ENCODE peak calls at places on chromosomes 7 and 10, in eight cellular contexts. M, Y, F, O, K, Z, P and G are unnamed samples.
A peak's percentile ranks its signal among the peaks of the same experiment; 100 is the strongest.

GRCh38 chr7:51034531-51035264 is 252.0 kb upstream of the GRB10 start:
- ATAC-seq in K (no peak), M (no peak), Y (no peak), O (no peak), P (peak; percentile 80), F (no peak), Z (no peak), G (no peak)

GRCh38 chr7:142571581-142571980 is 177.7 kb upstream of the PRSS1 start:
- ATAC-seq in P (no peak), Z (no peak), F (no peak), M (no peak), Y (no peak), O (no peak), K (no peak), G (no peak)

GRCh38 chr7:31663072-31663471 is 23.9 kb upstream of the PPP1R17 start:
- ATAC-seq in O (no peak), M (no peak), Y (no peak), P (no peak), K (no peak), Z (no peak), F (no peak), G (no peak)

GRCh38 chr10:77357185-77357584 is 280.4 kb downstream of the KCNMA1 start:
- ATAC-seq in F (no peak), Y (no peak), O (no peak), K (no peak), Z (peak; percentile 52), M (no peak), P (no peak), G (no peak)

GRCh38 chr7:91713669-91714068 is 166.8 kb downstream of the MTERF1 start:
- ATAC-seq in Z (no peak), P (peak; percentile 69), M (no peak), K (no peak), O (no peak), Y (no peak), F (no peak), G (no peak)

GRCh38 chr7:5620459-5620881 is 161.0 kb downstream of the RNF216 start:
- ATAC-seq in F (no peak), O (peak; percentile 10), K (peak; percentile 23), Y (no peak), M (no peak), P (no peak), Z (peak; percentile 24), G (peak; percentile 41)

GRCh38 chr7:150978136-150978789 is at the start of gene KCNH2:
- ATAC-seq in K (no peak), Y (peak; percentile 35), P (no peak), F (no peak), O (no peak), Z (no peak), M (no peak), G (no peak)

GRCh38 chr10:78944658-78945333 is 124.0 kb upstream of the ZMIZ1 start:
- ATAC-seq in K (no peak), Z (no peak), P (no peak), M (no peak), O (peak; percentile 75), Y (peak; percentile 81), F (no peak), G (peak; percentile 4)

GRCh38 chr7:99155207-99155606 is 11.3 kb upstream of the SMURF1 start:
- ATAC-seq in P (no peak), K (no peak), Z (no peak), F (no peak), M (no peak), O (no peak), Y (no peak), G (no peak)

GRCh38 chr10:119517235-119518141 is 25.0 kb downstream of the RGS10 start:
- ATAC-seq in F (peak; percentile 70), Z (peak; percentile 70), K (peak; percentile 61), Y (no peak), O (peak; percentile 72), M (peak; percentile 62), P (no peak), G (peak; percentile 89)

GRCh38 chr7:144784943-144785342 is 50.9 kb downstream of the TPK1 start:
- ATAC-seq in F (no peak), Y (peak; percentile 77), K (no peak), M (no peak), O (no peak), Z (no peak), P (no peak), G (no peak)

GRCh38 chr7:78747568-78747967 is 705.9 kb downstream of the MAGI2 start:
- ATAC-seq in P (no peak), O (no peak), Y (no peak), F (no peak), K (no peak), M (no peak), Z (no peak), G (no peak)

GRCh38 chr10:129280103-129280502 is 186.9 kb upstream of the MGMT start:
- ATAC-seq in Z (no peak), P (no peak), M (no peak), O (no peak), K (no peak), Y (peak; percentile 52), F (no peak), G (no peak)

GRCh38 chr7:22979251-22979650 is 34.7 kb downstream of the HYCC1 start:
- ATAC-seq in M (no peak), F (no peak), O (no peak), Y (no peak), K (no peak), P (no peak), Z (no peak), G (no peak)

GRCh38 chr7:159145544-159145891 is 851 bp upstream of the VIPR2 start:
- ATAC-seq in F (no peak), Y (peak; percentile 71), P (no peak), Z (no peak), O (no peak), K (no peak), M (peak; percentile 31), G (no peak)

GRCh38 chr10:11895108-11895466 is 71.9 kb downstream of the PROSER2 start:
- ATAC-seq in M (no peak), Z (no peak), O (no peak), F (no peak), K (no peak), Y (no peak), P (no peak), G (no peak)

GRCh38 chr10:117944676-117945447 is 101.9 kb downstream of the RAB11FIP2 start:
- ATAC-seq in K (no peak), P (no peak), O (no peak), Y (no peak), Z (peak; percentile 50), F (no peak), M (no peak), G (no peak)

GRCh38 chr7:30726296-30727006 is 25.5 kb upstream of the INMT start:
- ATAC-seq in K (peak; percentile 28), F (peak; percentile 17), O (no peak), Y (no peak), Z (peak; percentile 52), P (no peak), M (peak; percentile 2), G (no peak)

GRCh38 chr10:12129222-12130111 is at the start of gene SEC61A2:
- ATAC-seq in K (peak; percentile 91), F (peak; percentile 94), P (peak; percentile 86), Z (peak; percentile 94), Y (peak; percentile 98), M (peak; percentile 98), O (peak; percentile 99), G (peak; percentile 98)

GRCh38 chr7:33837356-33837851 is 67.9 kb upstream of the BMPER start:
- ATAC-seq in Z (no peak), O (no peak), Y (no peak), P (no peak), K (no peak), F (no peak), M (no peak), G (no peak)

GRCh38 chr10:667096-667495 is 22.4 kb downstream of the DIP2C start:
- ATAC-seq in M (no peak), O (no peak), F (no peak), K (no peak), P (no peak), Z (no peak), Y (no peak), G (no peak)

GRCh38 chr10:131274133-131274880 is 37.2 kb downstream of the TCERG1L start:
- ATAC-seq in O (no peak), Z (no peak), Y (no peak), M (no peak), K (no peak), P (no peak), F (no peak), G (no peak)

GRCh38 chr7:3239291-3239691 is 61.8 kb upstream of the SDK1 start:
- ATAC-seq in Y (no peak), M (no peak), O (no peak), P (peak; percentile 58), K (no peak), Z (no peak), F (no peak), G (no peak)

GRCh38 chr10:56537984-56538383 is 176.9 kb upstream of the ZWINT start:
- ATAC-seq in O (no peak), F (no peak), P (peak; percentile 96), K (no peak), Z (no peak), Y (no peak), M (no peak), G (no peak)

GRCh38 chr10:5830629-5831445 is 17.6 kb upstream of the GDI2 start:
- ATAC-seq in Y (no peak), Z (no peak), K (no peak), M (no peak), O (no peak), F (no peak), P (no peak), G (peak; percentile 93)

GRCh38 chr7:148400101-148400500 is 190.5 kb upstream of the C7orf33 start:
- ATAC-seq in Z (no peak), P (no peak), F (no peak), Y (no peak), O (no peak), M (no peak), K (no peak), G (no peak)

GRCh38 chr10:77281719-77282118 is 355.9 kb downstream of the KCNMA1 start:
- ATAC-seq in K (no peak), M (no peak), P (no peak), Y (no peak), O (no peak), F (no peak), Z (peak; percentile 82), G (no peak)

GRCh38 chr7:87810726-87811125 is 65.4 kb downstream of the SLC25A40 start:
- ATAC-seq in Z (no peak), K (no peak), M (no peak), Y (no peak), O (no peak), P (no peak), F (no peak), G (no peak)

GRCh38 chr7:129896568-129897382 is 56.0 kb downstream of the UBE2H start:
- ATAC-seq in K (no peak), Z (no peak), P (peak; percentile 88), O (no peak), Y (no peak), F (no peak), M (no peak), G (no peak)

GRCh38 chr10:51031995-51032394 is 42.3 kb upstream of the PRKG1 start:
- ATAC-seq in F (no peak), M (no peak), Y (no peak), Z (no peak), K (no peak), O (no peak), P (no peak), G (no peak)

GRCh38 chr10:62748386-62748785 is 56.1 kb upstream of the ADO start:
- ATAC-seq in Y (no peak), P (no peak), K (peak; percentile 30), M (no peak), F (no peak), O (no peak), Z (peak; percentile 53), G (no peak)

GRCh38 chr7:157425137-157425731 is 88.4 kb downstream of the DNAJB6 start:
- ATAC-seq in K (no peak), Y (no peak), M (no peak), F (no peak), P (peak; percentile 14), O (peak; percentile 7), Z (peak; percentile 26), G (no peak)

GRCh38 chr7:150954986-150955518 is 23.1 kb downstream of the KCNH2 start:
- ATAC-seq in F (no peak), O (no peak), Y (peak; percentile 14), K (no peak), P (no peak), M (no peak), Z (peak; percentile 3), G (no peak)

GRCh38 chr7:7764515-7765138 is 46.2 kb upstream of the RPA3 start:
- ATAC-seq in P (peak; percentile 26), K (peak; percentile 66), M (no peak), O (peak; percentile 27), Z (peak; percentile 38), F (no peak), Y (no peak), G (peak; percentile 31)